ENCODE peak calls at places on chromosomes 12 and 14, in nine cellular contexts. One of them, this sample, is unnamed.

GRCh38 chr12:90235642-90236041 is 527.0 kb upstream of the ATP2B1 start:
- DNase-seq in stimulated activated CD8-positive, alpha-beta memory T cell treated with anti-CD3 and anti-CD28 coated beads, Interleukin-4, amount 100 ng/mL, for 4 hours: no peak
- DNase-seq in esophagus squamous epithelium: no peak
- DNase-seq in NCI-H1105 treated with DMSO at 0.1 percent for 48 hours: no peak
- DNase-seq in Right ventricle myocardium superior: no peak
- DNase-seq in nephron progenitor cell: no peak
- DNase-seq in HT1080: peak; percentile 17
- DNase-seq in NCI-H510A treated with DMSO at 0.1 percent for 48 hours: no peak
- DNase-seq in occipital lobe: no peak
- DNase-seq in this sample: no peak

GRCh38 chr14:66174453-66174891 is 311.7 kb upstream of the CCDC196 start:
- DNase-seq in stimulated activated CD8-positive, alpha-beta memory T cell treated with anti-CD3 and anti-CD28 coated beads, Interleukin-4, amount 100 ng/mL, for 4 hours: no peak
- DNase-seq in esophagus squamous epithelium: no peak
- DNase-seq in NCI-H1105 treated with DMSO at 0.1 percent for 48 hours: no peak
- DNase-seq in Right ventricle myocardium superior: no peak
- DNase-seq in nephron progenitor cell: no peak
- DNase-seq in HT1080: no peak
- DNase-seq in NCI-H510A treated with DMSO at 0.1 percent for 48 hours: no peak
- DNase-seq in occipital lobe: no peak
- DNase-seq in this sample: no peak

GRCh38 chr14:34005901-34006300 is 55.0 kb upstream of the EGLN3 start:
- DNase-seq in stimulated activated CD8-positive, alpha-beta memory T cell treated with anti-CD3 and anti-CD28 coated beads, Interleukin-4, amount 100 ng/mL, for 4 hours: no peak
- DNase-seq in esophagus squamous epithelium: no peak
- DNase-seq in NCI-H1105 treated with DMSO at 0.1 percent for 48 hours: no peak
- DNase-seq in Right ventricle myocardium superior: no peak
- DNase-seq in nephron progenitor cell: no peak
- DNase-seq in HT1080: no peak
- DNase-seq in NCI-H510A treated with DMSO at 0.1 percent for 48 hours: no peak
- DNase-seq in occipital lobe: no peak
- DNase-seq in this sample: no peak

GRCh38 chr12:100826323-100826722 is 31.7 kb downstream of the ANO4 start:
- DNase-seq in stimulated activated CD8-positive, alpha-beta memory T cell treated with anti-CD3 and anti-CD28 coated beads, Interleukin-4, amount 100 ng/mL, for 4 hours: no peak
- DNase-seq in esophagus squamous epithelium: no peak
- DNase-seq in NCI-H1105 treated with DMSO at 0.1 percent for 48 hours: no peak
- DNase-seq in Right ventricle myocardium superior: no peak
- DNase-seq in nephron progenitor cell: peak; percentile 83
- DNase-seq in HT1080: peak; percentile 47
- DNase-seq in NCI-H510A treated with DMSO at 0.1 percent for 48 hours: no peak
- DNase-seq in occipital lobe: no peak
- DNase-seq in this sample: peak; percentile 64

GRCh38 chr12:104006929-104007328 is 41.3 kb downstream of the TDG start:
- DNase-seq in stimulated activated CD8-positive, alpha-beta memory T cell treated with anti-CD3 and anti-CD28 coated beads, Interleukin-4, amount 100 ng/mL, for 4 hours: no peak
- DNase-seq in esophagus squamous epithelium: no peak
- DNase-seq in NCI-H1105 treated with DMSO at 0.1 percent for 48 hours: no peak
- DNase-seq in Right ventricle myocardium superior: no peak
- DNase-seq in nephron progenitor cell: no peak
- DNase-seq in HT1080: peak; percentile 68
- DNase-seq in NCI-H510A treated with DMSO at 0.1 percent for 48 hours: no peak
- DNase-seq in occipital lobe: no peak
- DNase-seq in this sample: peak; percentile 19

GRCh38 chr12:48678561-48679185 is 3.4 kb downstream of the KANSL2 start:
- DNase-seq in stimulated activated CD8-positive, alpha-beta memory T cell treated with anti-CD3 and anti-CD28 coated beads, Interleukin-4, amount 100 ng/mL, for 4 hours: no peak
- DNase-seq in esophagus squamous epithelium: no peak
- DNase-seq in NCI-H1105 treated with DMSO at 0.1 percent for 48 hours: no peak
- DNase-seq in Right ventricle myocardium superior: no peak
- DNase-seq in nephron progenitor cell: no peak
- DNase-seq in HT1080: no peak
- DNase-seq in NCI-H510A treated with DMSO at 0.1 percent for 48 hours: no peak
- DNase-seq in occipital lobe: no peak
- DNase-seq in this sample: no peak

GRCh38 chr12:67533159-67533558 is 115.4 kb upstream of the DYRK2 start:
- DNase-seq in stimulated activated CD8-positive, alpha-beta memory T cell treated with anti-CD3 and anti-CD28 coated beads, Interleukin-4, amount 100 ng/mL, for 4 hours: no peak
- DNase-seq in esophagus squamous epithelium: no peak
- DNase-seq in NCI-H1105 treated with DMSO at 0.1 percent for 48 hours: no peak
- DNase-seq in Right ventricle myocardium superior: no peak
- DNase-seq in nephron progenitor cell: no peak
- DNase-seq in HT1080: no peak
- DNase-seq in NCI-H510A treated with DMSO at 0.1 percent for 48 hours: no peak
- DNase-seq in occipital lobe: no peak
- DNase-seq in this sample: no peak

GRCh38 chr12:47729233-47729632 is 3.9 kb upstream of the ENDOU start:
- DNase-seq in stimulated activated CD8-positive, alpha-beta memory T cell treated with anti-CD3 and anti-CD28 coated beads, Interleukin-4, amount 100 ng/mL, for 4 hours: no peak
- DNase-seq in esophagus squamous epithelium: no peak
- DNase-seq in NCI-H1105 treated with DMSO at 0.1 percent for 48 hours: no peak
- DNase-seq in Right ventricle myocardium superior: no peak
- DNase-seq in nephron progenitor cell: no peak
- DNase-seq in HT1080: no peak
- DNase-seq in NCI-H510A treated with DMSO at 0.1 percent for 48 hours: no peak
- DNase-seq in occipital lobe: no peak
- DNase-seq in this sample: no peak

GRCh38 chr12:48996794-48997718 is 2.1 kb downstream of the DDN start:
- DNase-seq in stimulated activated CD8-positive, alpha-beta memory T cell treated with anti-CD3 and anti-CD28 coated beads, Interleukin-4, amount 100 ng/mL, for 4 hours: no peak
- DNase-seq in esophagus squamous epithelium: no peak
- DNase-seq in NCI-H1105 treated with DMSO at 0.1 percent for 48 hours: peak; percentile 56
- DNase-seq in Right ventricle myocardium superior: peak; percentile 89
- DNase-seq in nephron progenitor cell: peak; percentile 89
- DNase-seq in HT1080: no peak
- DNase-seq in NCI-H510A treated with DMSO at 0.1 percent for 48 hours: peak; percentile 73
- DNase-seq in occipital lobe: peak; percentile 76
- DNase-seq in this sample: peak; percentile 83

GRCh38 chr12:113003631-113004030 is 25.3 kb downstream of the OAS2 start:
- DNase-seq in stimulated activated CD8-positive, alpha-beta memory T cell treated with anti-CD3 and anti-CD28 coated beads, Interleukin-4, amount 100 ng/mL, for 4 hours: no peak
- DNase-seq in esophagus squamous epithelium: no peak
- DNase-seq in NCI-H1105 treated with DMSO at 0.1 percent for 48 hours: no peak
- DNase-seq in Right ventricle myocardium superior: no peak
- DNase-seq in nephron progenitor cell: no peak
- DNase-seq in HT1080: no peak
- DNase-seq in NCI-H510A treated with DMSO at 0.1 percent for 48 hours: no peak
- DNase-seq in occipital lobe: no peak
- DNase-seq in this sample: no peak